ENCODE peak calls at places on chromosomes 1 and 21, in six cellular contexts. L is cardiac muscle cell, N is pancreas, O is GM13977, R is AG04449, H is cardiac fibroblast. E is an unnamed sample.
A peak's percentile ranks its signal among the peaks of the same experiment; 100 is the strongest.

GRCh38 chr1:103517380-103518047 is 8.0 kb upstream of the RNPC3 start:
- DNase-seq in L (no peak), N (no peak), O (peak; percentile 15), R (no peak), H (peak; percentile 46), E (peak; percentile 18)

GRCh38 chr1:181804989-181805388 is 256.5 kb downstream of the ZNF648 start:
- DNase-seq in L (no peak), N (no peak), O (no peak), R (no peak), H (no peak), E (no peak)

GRCh38 chr1:32062867-32063230 is 9.9 kb upstream of the TMEM39B start:
- DNase-seq in L (no peak), N (no peak), O (no peak), R (no peak), H (peak; percentile 34), E (no peak)

GRCh38 chr1:56758135-56758534 is 61.1 kb downstream of the FYB2 start:
- DNase-seq in L (peak; percentile 49), N (no peak), O (no peak), R (no peak), H (no peak), E (no peak)

GRCh38 chr1:38131024-38131585 is 84.5 kb upstream of the POU3F1 start:
- DNase-seq in L (no peak), N (no peak), O (no peak), R (no peak), H (no peak), E (no peak)

GRCh38 chr1:239426821-239427495 is 40.6 kb downstream of the CHRM3 start:
- DNase-seq in L (no peak), N (no peak), O (no peak), R (no peak), H (no peak), E (no peak)

GRCh38 chr21:42873096-42873495 is 6.2 kb downstream of the WDR4 start:
- DNase-seq in L (no peak), N (peak; percentile 27), O (no peak), R (no peak), H (no peak), E (no peak)

GRCh38 chr1:150185481-150185880 is 35.8 kb downstream of the PLEKHO1 start:
- DNase-seq in L (no peak), N (no peak), O (no peak), R (no peak), H (no peak), E (no peak)

GRCh38 chr1:63322944-63323865 is 838 bp downstream of the FOXD3 start:
- DNase-seq in L (peak; percentile 41), N (peak; percentile 83), O (peak; percentile 50), R (no peak), H (no peak), E (peak; percentile 55)

GRCh38 chr1:68201546-68202238 is 30.6 kb downstream of the WLS start:
- DNase-seq in L (no peak), N (no peak), O (no peak), R (no peak), H (peak; percentile 37), E (no peak)

GRCh38 chr1:94537254-94537653 is 4.3 kb downstream of the F3 start:
- DNase-seq in L (no peak), N (no peak), O (no peak), R (no peak), H (no peak), E (no peak)

GRCh38 chr21:28099296-28099695 is 893.4 kb downstream of the LTN1 start:
- DNase-seq in L (peak; percentile 30), N (no peak), O (no peak), R (no peak), H (no peak), E (no peak)

GRCh38 chr21:43333301-43334062 is 93.4 kb downstream of the SIK1 start:
- DNase-seq in L (peak; percentile 79), N (peak; percentile 72), O (no peak), R (peak; percentile 79), H (peak; percentile 91), E (no peak)

GRCh38 chr1:112904071-112904830 is 51.7 kb downstream of the SLC16A1 start:
- DNase-seq in L (no peak), N (no peak), O (no peak), R (peak; percentile 28), H (peak; percentile 78), E (no peak)

GRCh38 chr1:44168520-44169098 is 27.2 kb upstream of the KLF18 start:
- DNase-seq in L (no peak), N (no peak), O (no peak), R (no peak), H (no peak), E (no peak)

GRCh38 chr21:27586326-27586725 is 619.4 kb upstream of the ADAMTS5 start:
- DNase-seq in L (no peak), N (no peak), O (no peak), R (no peak), H (no peak), E (no peak)

GRCh38 chr21:41189147-41189538 is 21.2 kb downstream of the BACE2 start:
- DNase-seq in L (no peak), N (no peak), O (no peak), R (no peak), H (no peak), E (no peak)

GRCh38 chr1:230263573-230264195 is 162.4 kb downstream of the PGBD5 start:
- DNase-seq in L (peak; percentile 87), N (no peak), O (no peak), R (no peak), H (no peak), E (no peak)

GRCh38 chr1:38891753-38892152 is 10.4 kb upstream of the GJA9 start:
- DNase-seq in L (peak; percentile 15), N (no peak), O (no peak), R (no peak), H (peak; percentile 13), E (no peak)

GRCh38 chr1:68081775-68082283 is 31.4 kb upstream of the DIRAS3 start:
- DNase-seq in L (no peak), N (no peak), O (no peak), R (no peak), H (no peak), E (no peak)

DNA sequence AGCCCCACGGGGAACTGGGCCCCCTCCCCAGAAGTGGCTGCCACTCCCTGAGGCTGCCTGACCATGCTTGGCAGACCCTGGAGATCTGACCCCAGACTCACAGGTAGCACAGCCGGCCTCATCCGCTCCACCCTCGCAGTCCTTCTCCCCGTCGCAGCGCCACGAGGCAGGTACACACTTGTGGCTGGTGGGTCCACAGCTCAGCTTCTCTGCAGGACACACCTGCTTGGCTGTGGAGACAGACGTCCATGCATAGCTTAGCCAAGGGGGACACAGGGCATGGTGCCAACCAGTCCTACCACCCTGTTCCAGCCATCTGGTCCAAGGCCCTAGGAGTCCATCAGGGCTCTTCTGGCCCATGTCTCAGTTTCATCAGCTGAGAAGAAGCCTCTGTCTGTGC is 42.2 kb upstream of the MAGOH start:
- DNase-seq in L (no peak), N (no peak), O (no peak), R (no peak), H (no peak), E (no peak)
- TF ChIP-seq CTCF in L (no peak), N (no peak), O (no peak), R (no peak), H (no peak), E (no peak)

GRCh38 chr1:221356693-221357092 is 385.2 kb downstream of the DUSP10 start:
- DNase-seq in L (no peak), N (no peak), O (no peak), R (no peak), H (no peak), E (no peak)
- TF ChIP-seq CTCF in L (no peak), N (no peak), O (peak; percentile 10), R (no peak), H (no peak), E (no peak)

GRCh38 chr1:18299441-18300338 is 181.0 kb upstream of the KLHDC7A start:
- DNase-seq in L (peak; percentile 44), N (no peak), O (peak; percentile 73), R (no peak), H (peak; percentile 2), E (peak; percentile 70)

GRCh38 chr1:18305182-18305795 is 175.4 kb upstream of the KLHDC7A start:
- DNase-seq in L (no peak), N (no peak), O (no peak), R (no peak), H (no peak), E (no peak)

GRCh38 chr1:18304151-18304869 is 176.4 kb upstream of the KLHDC7A start:
- DNase-seq in L (no peak), N (no peak), O (no peak), R (no peak), H (no peak), E (no peak)

GRCh38 chr1:18300376-18300775 is 180.4 kb upstream of the KLHDC7A start:
- DNase-seq in L (no peak), N (no peak), O (no peak), R (no peak), H (no peak), E (no peak)

DNA sequence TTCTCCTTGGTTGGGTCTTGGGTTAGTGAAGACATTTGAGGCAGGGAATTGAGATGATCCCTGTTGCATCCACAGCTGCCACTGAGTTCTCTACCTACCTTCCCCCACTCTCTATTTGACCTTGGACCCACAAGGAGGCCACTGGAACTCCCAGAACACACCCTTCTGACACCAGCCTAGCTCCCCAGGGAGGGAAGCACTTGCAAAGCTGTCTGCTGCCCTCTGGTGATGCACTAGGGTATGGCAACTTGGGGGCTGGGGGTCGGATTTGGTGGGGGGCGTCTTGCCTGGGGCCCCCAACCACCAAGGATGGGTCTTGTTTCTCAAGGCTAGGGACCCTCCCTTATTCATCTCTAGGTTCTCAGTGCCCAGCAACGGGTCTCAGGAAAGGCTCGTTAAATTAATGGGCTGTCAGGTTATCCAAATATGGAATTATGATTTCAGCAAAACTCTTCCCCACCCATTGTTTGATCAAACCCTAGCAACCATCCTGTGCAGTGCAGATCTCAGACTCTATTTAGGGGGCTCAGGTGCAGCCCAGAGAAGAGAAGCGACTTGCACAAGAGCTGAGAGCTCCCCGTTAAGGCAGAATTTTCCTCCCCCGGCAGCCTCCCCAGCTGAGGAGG is 177.8 kb upstream of the KLHDC7A start:
- DNase-seq in L (no peak), N (no peak), O (peak; percentile 45), R (no peak), H (no peak), E (no peak)
- TF ChIP-seq CTCF in L (peak; percentile 42), N (no peak), O (peak; percentile 66), R (peak; percentile 5), H (peak; percentile 13), E (peak; percentile 39)

GRCh38 chr1:186386725-186387383 is 11.2 kb downstream of the ODR4 start:
- DNase-seq in L (no peak), N (no peak), O (no peak), R (no peak), H (no peak), E (no peak)
- TF ChIP-seq CTCF in L (no peak), N (no peak), O (no peak), R (no peak), H (no peak), E (no peak)

DNA sequence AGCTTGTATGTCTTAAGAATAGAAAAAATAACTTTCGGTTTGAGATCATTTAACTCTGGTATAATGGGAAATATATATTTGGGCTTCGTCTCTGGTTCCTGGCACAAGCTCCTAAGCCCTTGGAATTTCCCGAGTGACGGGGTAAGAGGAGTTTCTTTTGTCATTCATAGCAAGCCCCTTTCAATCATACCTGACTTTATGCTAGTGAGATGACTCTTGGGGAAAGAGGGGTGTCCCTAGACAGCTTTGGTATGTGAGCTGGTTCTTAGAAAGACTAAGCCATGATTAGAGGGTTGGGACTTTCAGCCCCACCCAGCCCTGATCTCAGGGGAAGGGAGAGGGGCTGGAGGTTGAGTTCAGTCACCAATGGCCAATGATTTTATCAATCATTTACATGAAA is 13.9 kb upstream of the MTARC1 start:
- DNase-seq in L (no peak), N (no peak), O (no peak), R (no peak), H (no peak), E (no peak)
- TF ChIP-seq CTCF in L (no peak), N (no peak), O (no peak), R (no peak), H (no peak), E (no peak)

GRCh38 chr1:248618119-248618518 is 16.8 kb downstream of the OR2T11 start:
- DNase-seq in L (no peak), N (no peak), O (no peak), R (no peak), H (no peak), E (no peak)
- TF ChIP-seq CTCF in L (no peak), N (no peak), O (no peak), R (no peak), H (no peak), E (no peak)

E was measured in GM13976.